ENCODE peak calls at places on chromosomes 3 and 15, in five cellular contexts. J, Q, M, V and B are unnamed samples.

GRCh38 chr3:60417590-60417989 is 833.7 kb downstream of the FHIT start:
- DNase-seq in J (no peak), Q (no peak), M (no peak), V (no peak), B (no peak)

GRCh38 chr3:20890124-20890523 is 704.1 kb upstream of the SGO1 start:
- DNase-seq in J (no peak), Q (no peak), M (no peak), V (no peak), B (no peak)

GRCh38 chr3:187714404-187714979 is 12.1 kb upstream of the RTP2 start:
- DNase-seq in J (peak), Q (peak), M (peak), V (peak), B (peak)

GRCh38 chr15:26771168-26771916 is 1.5 kb downstream of the GABRB3 start:
- DNase-seq in J (peak), Q (no peak), M (peak), V (no peak), B (no peak)

GRCh38 chr15:76994001-76994400 is 925 bp upstream of the PSTPIP1 start:
- DNase-seq in J (peak), Q (peak), M (no peak), V (no peak), B (no peak)

GRCh38 chr3:170429050-170429449 is 10.4 kb downstream of the CLDN11 start:
- DNase-seq in J (no peak), Q (no peak), M (no peak), V (no peak), B (peak)

GRCh38 chr15:68431792-68432401 is at the start of gene ITGA11:
- DNase-seq in J (peak), Q (peak), M (peak), V (no peak), B (peak)

GRCh38 chr3:37814547-37814946 is 47.1 kb upstream of the CTDSPL start:
- DNase-seq in J (no peak), Q (peak), M (no peak), V (no peak), B (no peak)

GRCh38 chr15:51092480-51092879 is 2.2 kb downstream of the TNFAIP8L3 start:
- DNase-seq in J (no peak), Q (no peak), M (no peak), V (no peak), B (no peak)

GRCh38 chr3:152290374-152290773 is 21.6 kb downstream of the MBNL1 start:
- DNase-seq in J (no peak), Q (no peak), M (no peak), V (no peak), B (no peak)